ENCODE peak calls at places on chromosomes 2 and 18, in seven cellular contexts. U is stomach, I is sigmoid colon, A is upper lobe of left lung, H is K562, R is HepG2, B is H1. C is an unnamed sample.

GRCh38 chr2:174522553-174522952 is 35.7 kb upstream of the GPR155 start:
- DNase-seq in B (no peak), U (no peak), H (no peak), R (no peak), I (no peak), A (no peak), C (no peak)

GRCh38 chr2:201329409-201329808 is 27.7 kb downstream of the FLACC1 start:
- DNase-seq in H (no peak), U (no peak), B (no peak), A (no peak), I (no peak), R (no peak), C (no peak)

GRCh38 chr18:79782566-79783308 is 15.0 kb upstream of the KCNG2 start:
- DNase-seq in U (no peak), A (peak), B (no peak), I (peak), R (no peak), H (no peak), C (peak)

GRCh38 chr2:189624648-189625355 is 36.5 kb upstream of the ASNSD1 start:
- DNase-seq in I (no peak), R (peak), U (no peak), B (no peak), A (no peak), H (no peak), C (no peak)

GRCh38 chr2:152432206-152432653 is 97.3 kb downstream of the FMNL2 start:
- DNase-seq in B (no peak), H (no peak), A (peak), I (no peak), R (peak), U (no peak), C (no peak)

GRCh38 chr18:199768-200167 is 41.4 kb downstream of the USP14 start:
- DNase-seq in I (no peak), R (no peak), H (no peak), A (no peak), B (no peak), U (no peak), C (no peak)

GRCh38 chr2:127421871-127422618 is 3.8 kb downstream of the PROC start:
- DNase-seq in B (peak), R (no peak), A (no peak), U (peak), I (peak), H (no peak), C (no peak)

GRCh38 chr2:230473378-230473777 is 57.4 kb downstream of the SP100 start:
- DNase-seq in R (no peak), A (peak), B (no peak), H (no peak), I (no peak), U (no peak), C (no peak)

DNA sequence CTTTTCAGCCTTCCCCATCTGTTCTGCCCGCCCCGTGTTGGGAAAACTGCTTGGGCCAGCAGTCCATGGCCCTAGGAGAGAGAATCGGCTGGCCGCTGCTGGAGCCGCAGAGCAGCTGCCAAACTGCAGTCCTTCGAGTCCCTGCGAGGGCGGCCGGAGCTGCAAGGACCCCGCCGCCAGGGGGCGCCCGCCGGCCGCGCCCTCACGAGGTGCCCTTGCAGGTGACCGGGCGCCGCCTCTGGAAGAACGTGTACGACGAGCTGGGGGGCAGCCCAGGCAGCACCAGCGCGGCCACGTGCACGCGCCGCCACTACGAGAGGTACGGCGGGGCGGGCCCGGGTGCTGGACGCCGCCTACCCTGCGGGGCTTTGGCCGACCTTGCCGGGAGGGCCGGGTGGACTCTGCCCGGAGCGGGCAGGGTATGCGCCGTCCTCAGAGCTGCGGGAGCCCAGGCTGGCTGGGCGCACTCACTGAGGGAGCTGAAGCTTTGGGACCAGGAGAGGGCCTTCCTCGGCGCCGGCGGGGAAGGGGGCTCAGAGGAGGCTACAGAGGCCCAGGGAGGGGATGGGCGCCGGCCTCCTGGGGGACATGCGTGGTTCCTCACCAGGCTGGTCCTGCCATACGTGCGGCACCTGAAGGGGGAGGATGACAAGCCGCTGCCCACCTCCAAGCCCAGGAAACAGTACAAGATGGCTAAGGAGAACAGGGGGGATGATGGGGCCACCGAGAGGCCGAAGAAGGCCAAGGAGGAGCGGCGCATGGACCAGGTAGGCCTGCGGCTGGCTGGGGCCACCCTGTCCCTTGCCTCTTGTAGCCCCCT is 13.6 kb downstream of the ARID5A start:
- DNase-seq in I (peak), B (peak), U (peak), A (peak), H (peak), R (peak), C (no peak)
- TF ChIP-seq POLR2A in I (no peak), B (no peak), U (no peak), A (no peak), H (no peak), R (peak), C (no peak)

GRCh38 chr2:43384143-43384542 is 157.7 kb upstream of the ZFP36L2 start:
- DNase-seq in U (no peak), I (no peak), R (no peak), H (no peak), A (no peak), B (no peak), C (no peak)
- TF ChIP-seq POLR2AphosphoS5 in U (no peak), I (no peak), R (no peak), H (no peak), A (no peak), B (no peak), C (no peak)

GRCh38 chr2:56680971-56681631 is 497.3 kb downstream of the CCDC85A start:
- DNase-seq in A (no peak), I (no peak), R (no peak), U (no peak), H (no peak), B (no peak), C (no peak)
- TF ChIP-seq EP300 in A (no peak), I (no peak), R (no peak), U (no peak), H (no peak), B (no peak), C (no peak)

DNA sequence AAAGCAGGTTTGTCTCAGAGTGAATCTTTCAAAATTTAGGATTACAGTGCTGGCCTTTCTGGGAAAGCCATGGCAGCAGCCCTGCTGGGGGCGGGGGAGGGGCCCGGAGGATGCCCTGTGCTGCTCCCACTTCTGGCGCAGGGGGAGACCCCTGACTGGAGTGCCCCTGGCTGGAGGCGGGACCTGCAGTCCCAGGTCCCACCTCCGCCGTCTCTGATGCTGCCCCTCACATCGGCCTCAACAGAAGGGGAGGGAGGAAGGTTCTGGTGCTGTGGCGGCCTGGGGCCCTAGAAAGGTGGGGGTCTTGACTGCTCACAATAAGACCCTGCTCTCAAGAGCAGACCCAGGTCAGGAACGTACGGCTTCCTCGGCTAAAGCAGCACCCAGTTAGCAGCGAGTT is 216.4 kb downstream of the TWIST2 start:
- DNase-seq in R (no peak), H (no peak), U (no peak), I (no peak), B (no peak), A (no peak), C (no peak)
- TF ChIP-seq POLR2A in R (no peak), H (no peak), U (no peak), I (no peak), B (no peak), A (no peak), C (no peak)

GRCh38 chr2:219543596-219544358 is at the start of the genes CHPF and TMEM198:
- DNase-seq in H (peak), A (peak), U (peak), I (peak), R (peak), B (peak), C (peak)
- TF ChIP-seq POLR2AphosphoS5 in H (peak), A (peak), U (peak), I (peak), R (peak), B (no peak), C (peak)

DNA sequence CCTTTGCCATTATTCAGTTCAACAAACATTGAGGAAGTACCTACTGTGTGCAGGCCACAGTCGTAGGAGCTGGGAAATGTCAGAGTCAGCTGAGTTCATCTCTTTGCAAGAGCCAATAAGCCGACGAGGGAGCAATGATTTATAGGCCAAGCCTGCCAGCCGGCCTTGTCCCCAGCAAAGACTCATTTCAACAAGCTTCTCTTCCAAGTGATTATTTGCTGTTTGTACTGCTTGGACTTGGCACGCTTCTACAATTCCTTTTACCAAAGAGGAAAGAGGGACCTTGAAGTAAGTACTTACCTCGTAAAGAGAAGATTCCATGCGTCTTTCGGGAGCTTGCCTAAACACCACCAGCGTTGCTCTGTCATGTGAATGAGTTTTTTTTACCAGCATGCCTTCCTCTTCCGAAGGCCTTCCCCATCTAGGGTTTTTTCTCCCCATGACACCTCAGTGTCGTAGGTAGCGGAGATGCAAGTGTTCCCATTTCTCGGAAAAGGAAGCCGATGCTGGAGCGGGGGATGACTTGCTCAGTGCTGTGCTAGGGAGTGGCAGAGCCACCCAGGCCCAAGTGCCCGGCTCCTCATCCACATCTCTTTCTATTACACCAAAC is 138.8 kb downstream of the KLHL29 start:
- DNase-seq in H (no peak), A (no peak), R (no peak), U (no peak), I (peak), B (no peak), C (peak)
- TF ChIP-seq EP300 in H (no peak), A (no peak), R (no peak), U (peak), I (peak), B (no peak), C (peak)

C was measured in transverse colon.